ENCODE peak calls at places on chromosomes 5 and 9, in five cellular contexts. One of them, this sample, is unnamed.

GRCh38 chr9:99341686-99342085 is 119.6 kb downstream of the SEC61B start:
- DNase-seq in activated CD4-positive, CD25-positive, alpha-beta regulatory T cell: no peak
- DNase-seq in dorsolateral prefrontal cortex: no peak
- DNase-seq in activated effector memory CD4-positive, alpha-beta T cell treated with anti-CD3 and anti-CD28 coated beads, Interleukin-2, amount 50 U/mL, for 16 hours: no peak
- DNase-seq in RPMI7951: peak
- DNase-seq in this sample: no peak

GRCh38 chr5:77550416-77550815 is 58.3 kb upstream of the WDR41 start:
- DNase-seq in activated CD4-positive, CD25-positive, alpha-beta regulatory T cell: no peak
- DNase-seq in dorsolateral prefrontal cortex: no peak
- DNase-seq in activated effector memory CD4-positive, alpha-beta T cell treated with anti-CD3 and anti-CD28 coated beads, Interleukin-2, amount 50 U/mL, for 16 hours: no peak
- DNase-seq in RPMI7951: no peak
- DNase-seq in this sample: no peak

GRCh38 chr5:157100140-157100679 is 8.6 kb downstream of the HAVCR2 start:
- DNase-seq in activated CD4-positive, CD25-positive, alpha-beta regulatory T cell: no peak
- DNase-seq in dorsolateral prefrontal cortex: no peak
- DNase-seq in activated effector memory CD4-positive, alpha-beta T cell treated with anti-CD3 and anti-CD28 coated beads, Interleukin-2, amount 50 U/mL, for 16 hours: no peak
- DNase-seq in RPMI7951: peak
- DNase-seq in this sample: no peak

GRCh38 chr5:118882666-118883065 is 105.7 kb downstream of the DTWD2 start:
- DNase-seq in activated CD4-positive, CD25-positive, alpha-beta regulatory T cell: no peak
- DNase-seq in dorsolateral prefrontal cortex: no peak
- DNase-seq in activated effector memory CD4-positive, alpha-beta T cell treated with anti-CD3 and anti-CD28 coated beads, Interleukin-2, amount 50 U/mL, for 16 hours: no peak
- DNase-seq in RPMI7951: no peak
- DNase-seq in this sample: no peak

GRCh38 chr9:118529210-118529609 is 825.0 kb downstream of the TLR4 start:
- DNase-seq in activated CD4-positive, CD25-positive, alpha-beta regulatory T cell: no peak
- DNase-seq in dorsolateral prefrontal cortex: no peak
- DNase-seq in activated effector memory CD4-positive, alpha-beta T cell treated with anti-CD3 and anti-CD28 coated beads, Interleukin-2, amount 50 U/mL, for 16 hours: no peak
- DNase-seq in RPMI7951: peak
- DNase-seq in this sample: no peak

GRCh38 chr5:137372386-137373160 is 126.6 kb downstream of the SPOCK1 start:
- DNase-seq in activated CD4-positive, CD25-positive, alpha-beta regulatory T cell: no peak
- DNase-seq in dorsolateral prefrontal cortex: no peak
- DNase-seq in activated effector memory CD4-positive, alpha-beta T cell treated with anti-CD3 and anti-CD28 coated beads, Interleukin-2, amount 50 U/mL, for 16 hours: no peak
- DNase-seq in RPMI7951: peak
- DNase-seq in this sample: no peak

GRCh38 chr9:123327697-123328100 is 28.3 kb upstream of the CRB2 start:
- DNase-seq in activated CD4-positive, CD25-positive, alpha-beta regulatory T cell: no peak
- DNase-seq in dorsolateral prefrontal cortex: no peak
- DNase-seq in activated effector memory CD4-positive, alpha-beta T cell treated with anti-CD3 and anti-CD28 coated beads, Interleukin-2, amount 50 U/mL, for 16 hours: no peak
- DNase-seq in RPMI7951: no peak
- DNase-seq in this sample: no peak

GRCh38 chr5:151016700-151017099 is 3.7 kb upstream of the GPX3 start:
- DNase-seq in activated CD4-positive, CD25-positive, alpha-beta regulatory T cell: no peak
- DNase-seq in dorsolateral prefrontal cortex: peak
- DNase-seq in activated effector memory CD4-positive, alpha-beta T cell treated with anti-CD3 and anti-CD28 coated beads, Interleukin-2, amount 50 U/mL, for 16 hours: no peak
- DNase-seq in RPMI7951: no peak
- DNase-seq in this sample: no peak

GRCh38 chr9:81490605-81491331 is 198.6 kb downstream of the TLE1 start:
- DNase-seq in activated CD4-positive, CD25-positive, alpha-beta regulatory T cell: no peak
- DNase-seq in dorsolateral prefrontal cortex: no peak
- DNase-seq in activated effector memory CD4-positive, alpha-beta T cell treated with anti-CD3 and anti-CD28 coated beads, Interleukin-2, amount 50 U/mL, for 16 hours: no peak
- DNase-seq in RPMI7951: peak
- DNase-seq in this sample: no peak

GRCh38 chr9:14428781-14429230 is 114.9 kb upstream of the NFIB start:
- DNase-seq in activated CD4-positive, CD25-positive, alpha-beta regulatory T cell: no peak
- DNase-seq in dorsolateral prefrontal cortex: peak
- DNase-seq in activated effector memory CD4-positive, alpha-beta T cell treated with anti-CD3 and anti-CD28 coated beads, Interleukin-2, amount 50 U/mL, for 16 hours: peak
- DNase-seq in RPMI7951: peak
- DNase-seq in this sample: peak

GRCh38 chr5:143140492-143141231 is 262.8 kb downstream of the NR3C1 start:
- DNase-seq in activated CD4-positive, CD25-positive, alpha-beta regulatory T cell: no peak
- DNase-seq in dorsolateral prefrontal cortex: no peak
- DNase-seq in activated effector memory CD4-positive, alpha-beta T cell treated with anti-CD3 and anti-CD28 coated beads, Interleukin-2, amount 50 U/mL, for 16 hours: no peak
- DNase-seq in RPMI7951: no peak
- DNase-seq in this sample: no peak

GRCh38 chr9:130466537-130467217 is 21.9 kb downstream of the ASS1 start:
- DNase-seq in activated CD4-positive, CD25-positive, alpha-beta regulatory T cell: no peak
- DNase-seq in dorsolateral prefrontal cortex: no peak
- DNase-seq in activated effector memory CD4-positive, alpha-beta T cell treated with anti-CD3 and anti-CD28 coated beads, Interleukin-2, amount 50 U/mL, for 16 hours: no peak
- DNase-seq in RPMI7951: no peak
- DNase-seq in this sample: no peak

GRCh38 chr9:92558612-92559374 is 23.0 kb upstream of the ECM2 start:
- DNase-seq in activated CD4-positive, CD25-positive, alpha-beta regulatory T cell: no peak
- DNase-seq in dorsolateral prefrontal cortex: no peak
- DNase-seq in activated effector memory CD4-positive, alpha-beta T cell treated with anti-CD3 and anti-CD28 coated beads, Interleukin-2, amount 50 U/mL, for 16 hours: no peak
- DNase-seq in RPMI7951: no peak
- DNase-seq in this sample: no peak

GRCh38 chr5:10304932-10305331 is 2.8 kb downstream of the CMBL start:
- DNase-seq in activated CD4-positive, CD25-positive, alpha-beta regulatory T cell: no peak
- DNase-seq in dorsolateral prefrontal cortex: no peak
- DNase-seq in activated effector memory CD4-positive, alpha-beta T cell treated with anti-CD3 and anti-CD28 coated beads, Interleukin-2, amount 50 U/mL, for 16 hours: no peak
- DNase-seq in RPMI7951: no peak
- DNase-seq in this sample: no peak

GRCh38 chr5:10760033-10760975 is 730 bp downstream of the DAP start:
- DNase-seq in activated CD4-positive, CD25-positive, alpha-beta regulatory T cell: peak
- DNase-seq in dorsolateral prefrontal cortex: peak
- DNase-seq in activated effector memory CD4-positive, alpha-beta T cell treated with anti-CD3 and anti-CD28 coated beads, Interleukin-2, amount 50 U/mL, for 16 hours: peak
- DNase-seq in RPMI7951: peak
- DNase-seq in this sample: no peak

GRCh38 chr9:115964710-115965347 is 188.8 kb upstream of the PAPPA start:
- DNase-seq in activated CD4-positive, CD25-positive, alpha-beta regulatory T cell: no peak
- DNase-seq in dorsolateral prefrontal cortex: no peak
- DNase-seq in activated effector memory CD4-positive, alpha-beta T cell treated with anti-CD3 and anti-CD28 coated beads, Interleukin-2, amount 50 U/mL, for 16 hours: no peak
- DNase-seq in RPMI7951: peak
- DNase-seq in this sample: no peak

GRCh38 chr5:36876965-36877666 is 547 bp downstream of the NIPBL start:
- DNase-seq in activated CD4-positive, CD25-positive, alpha-beta regulatory T cell: peak
- DNase-seq in dorsolateral prefrontal cortex: peak
- DNase-seq in activated effector memory CD4-positive, alpha-beta T cell treated with anti-CD3 and anti-CD28 coated beads, Interleukin-2, amount 50 U/mL, for 16 hours: peak
- DNase-seq in RPMI7951: peak
- DNase-seq in this sample: no peak

GRCh38 chr9:105328296-105328695 is 83.8 kb downstream of the SLC44A1 start:
- DNase-seq in activated CD4-positive, CD25-positive, alpha-beta regulatory T cell: no peak
- DNase-seq in dorsolateral prefrontal cortex: no peak
- DNase-seq in activated effector memory CD4-positive, alpha-beta T cell treated with anti-CD3 and anti-CD28 coated beads, Interleukin-2, amount 50 U/mL, for 16 hours: no peak
- DNase-seq in RPMI7951: no peak
- DNase-seq in this sample: no peak

GRCh38 chr9:135770203-135770535 is 68.2 kb downstream of the KCNT1 start:
- DNase-seq in activated CD4-positive, CD25-positive, alpha-beta regulatory T cell: no peak
- DNase-seq in dorsolateral prefrontal cortex: no peak
- DNase-seq in activated effector memory CD4-positive, alpha-beta T cell treated with anti-CD3 and anti-CD28 coated beads, Interleukin-2, amount 50 U/mL, for 16 hours: no peak
- DNase-seq in RPMI7951: no peak
- DNase-seq in this sample: no peak

GRCh38 chr5:148623741-148624140 is 30.6 kb downstream of the HTR4 start:
- DNase-seq in activated CD4-positive, CD25-positive, alpha-beta regulatory T cell: no peak
- DNase-seq in dorsolateral prefrontal cortex: no peak
- DNase-seq in activated effector memory CD4-positive, alpha-beta T cell treated with anti-CD3 and anti-CD28 coated beads, Interleukin-2, amount 50 U/mL, for 16 hours: no peak
- DNase-seq in RPMI7951: peak
- DNase-seq in this sample: no peak

This sample was measured in AG09319.